ENCODE peak calls at places on chromosomes 6 and 20, in five cellular contexts. P, T, G, H and R are unnamed samples.

GRCh38 chr6:165678429-165678828 is 15.4 kb upstream of the PDE10A start:
- DNase-seq in T (no peak), G (no peak), P (no peak), H (no peak), R (no peak)

GRCh38 chr6:146892613-146893401 is 294.0 kb downstream of the ADGB start:
- DNase-seq in T (no peak), P (no peak), H (no peak), G (no peak), R (no peak)

GRCh38 chr20:63359164-63359934 is 1.8 kb downstream of the CHRNA4 start:
- DNase-seq in G (no peak), P (no peak), T (no peak), H (no peak), R (no peak)

GRCh38 chr6:111358454-111358853 is 124.6 kb downstream of the REV3L start:
- DNase-seq in H (no peak), G (no peak), P (no peak), T (no peak), R (no peak)

GRCh38 chr20:24149881-24150307 is 161.3 kb upstream of the GGTLC1 start:
- DNase-seq in H (peak), P (no peak), G (no peak), T (peak), R (peak)

GRCh38 chr20:54199721-54200176 is 8.1 kb upstream of the PFDN4 start:
- DNase-seq in P (peak), T (peak), G (peak), H (peak), R (peak)

GRCh38 chr20:17928633-17929311 is 39.8 kb downstream of the SNX5 start:
- DNase-seq in G (peak), H (no peak), T (no peak), P (no peak), R (no peak)

GRCh38 chr20:44087857-44088120 is 99.2 kb downstream of the JPH2 start:
- DNase-seq in H (no peak), T (no peak), P (no peak), G (no peak), R (no peak)

GRCh38 chr6:30500421-30501069 is 11.2 kb downstream of the HLA-E start:
- DNase-seq in G (no peak), P (no peak), T (no peak), H (no peak), R (no peak)

GRCh38 chr6:145669627-145670034 is 65.7 kb downstream of the EPM2A start:
- DNase-seq in T (no peak), G (no peak), H (no peak), P (no peak), R (no peak)

GRCh38 chr20:40960521-40960956 is 68.1 kb upstream of the TOP1 start:
- DNase-seq in P (no peak), T (no peak), G (no peak), H (no peak), R (no peak)

GRCh38 chr20:13259921-13260320 is 38.8 kb downstream of the ISM1 start:
- DNase-seq in P (no peak), T (no peak), G (no peak), H (no peak), R (no peak)

GRCh38 chr6:87151786-87152527 is 3.4 kb upstream of the ZNF292 start:
- DNase-seq in T (no peak), P (peak), G (peak), H (peak), R (peak)

GRCh38 chr6:167119680-167120556 is 3.0 kb upstream of the CCR6 start:
- DNase-seq in P (peak), G (peak), T (no peak), H (no peak), R (peak)

GRCh38 chr20:7702141-7702540 is 238.1 kb downstream of the HAO1 start:
- DNase-seq in P (no peak), G (no peak), T (no peak), H (no peak), R (no peak)

GRCh38 chr20:17928211-17928611 is 40.4 kb downstream of the SNX5 start:
- DNase-seq in P (no peak), G (no peak), H (no peak), T (no peak), R (no peak)

GRCh38 chr6:48736486-48737206 is 625.6 kb upstream of the PTCHD4 start:
- DNase-seq in T (no peak), G (no peak), P (no peak), H (no peak), R (no peak)

GRCh38 chr6:143901885-143902708 is 37.8 kb downstream of the ZC2HC1B start:
- DNase-seq in P (no peak), H (no peak), T (no peak), G (peak), R (no peak)

GRCh38 chr6:83974409-83975050 is 59.0 kb upstream of the MRAP2 start:
- DNase-seq in H (no peak), P (no peak), T (no peak), G (no peak), R (no peak)

GRCh38 chr20:50456452-50457324 is 53.5 kb upstream of the PTPN1 start:
- DNase-seq in H (no peak), P (no peak), T (no peak), G (no peak), R (no peak)

GRCh38 chr20:10061641-10062040 is 26.9 kb downstream of the ANKEF1 start:
- DNase-seq in G (no peak), H (no peak), T (no peak), P (no peak), R (no peak)

GRCh38 chr6:110710115-110710514 is 105.2 kb downstream of the CDK19 start:
- DNase-seq in T (no peak), P (no peak), H (no peak), G (no peak), R (no peak)